ENCODE peak calls at places on chromosome 20, in four cellular contexts. Q is nephron progenitor cell, K is upper lobe of right lung, W is tibial nerve. L is an unnamed sample.

GRCh38 chr20:54557836-54558590 is 82.6 kb downstream of the DOK5 start:
- DNase-seq in Q (no peak), K (no peak), W (no peak), L (no peak)

GRCh38 chr20:2234788-2235187 is 61.0 kb upstream of the TGM3 start:
- DNase-seq in Q (peak), K (no peak), W (no peak), L (no peak)

GRCh38 chr20:32984631-32985354 is 19.4 kb downstream of the SUN5 start:
- DNase-seq in Q (no peak), K (no peak), W (no peak), L (no peak)

GRCh38 chr20:32762754-32763201 is 593 bp downstream of the DNMT3B start:
- DNase-seq in Q (peak), K (no peak), W (no peak), L (peak)

GRCh38 chr20:64236137-64237088 is 19.1 kb upstream of the PCMTD2 start:
- DNase-seq in Q (no peak), K (peak), W (no peak), L (no peak)

GRCh38 chr20:40607927-40608326 is 81.1 kb downstream of the MAFB start:
- DNase-seq in Q (no peak), K (no peak), W (no peak), L (no peak)

GRCh38 chr20:33796263-33796906 is 14.8 kb upstream of the CHMP4B start:
- DNase-seq in Q (no peak), K (peak), W (no peak), L (no peak)

GRCh38 chr20:61629361-61630239 is 377.5 kb downstream of the CDH4 start:
- DNase-seq in Q (no peak), K (no peak), W (no peak), L (no peak)

GRCh38 chr20:35619196-35620095 is 3.8 kb downstream of the SPAG4 start:
- DNase-seq in Q (peak), K (peak), W (peak), L (peak)

GRCh38 chr20:32510601-32511357 is 74.4 kb downstream of the NOL4L start:
- DNase-seq in Q (peak), K (no peak), W (no peak), L (peak)

GRCh38 chr20:63029358-63030121 is 22.8 kb upstream of the BHLHE23 start:
- DNase-seq in Q (peak), K (no peak), W (no peak), L (peak)

GRCh38 chr20:2946988-2947961 is 74.0 kb downstream of the PTPRA start:
- DNase-seq in Q (no peak), K (no peak), W (peak), L (no peak)

DNA sequence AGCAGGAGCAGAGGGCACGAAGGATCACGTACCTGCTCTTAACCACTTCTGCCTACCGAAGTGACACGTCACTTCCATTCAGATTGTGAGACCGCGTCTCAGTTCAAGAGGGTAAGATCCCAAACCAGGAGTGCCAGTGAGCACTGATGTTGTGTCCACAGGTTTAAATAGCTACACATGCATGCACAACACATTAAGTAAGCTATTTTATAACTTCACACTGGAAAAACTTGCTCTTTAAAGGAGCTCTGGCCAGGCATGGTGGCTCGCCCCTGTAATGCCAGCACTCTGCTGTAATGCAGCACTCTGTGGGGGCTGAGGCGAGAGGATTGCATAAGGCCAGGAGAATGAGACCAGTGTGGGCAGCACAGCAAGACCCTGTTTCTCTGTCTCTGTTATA is 21.1 kb downstream of the ABHD12 start:
- DNase-seq in Q (no peak), K (no peak), W (no peak), L (no peak)
- TF ChIP-seq CTCF in Q (no peak), K (no peak), W (no peak), L (no peak)

GRCh38 chr20:4956200-4956810 is 45.0 kb downstream of the SLC23A2 start:
- DNase-seq in Q (no peak), K (no peak), W (no peak), L (peak)
- TF ChIP-seq CTCF in Q (peak), K (peak), W (peak), L (peak)

GRCh38 chr20:10179574-10180298 is 38.9 kb upstream of the SNAP25 start:
- DNase-seq in Q (peak), K (no peak), W (no peak), L (no peak)
- TF ChIP-seq CTCF in Q (peak), K (peak), W (no peak), L (peak)

GRCh38 chr20:14761903-14762302 is 424.5 kb upstream of the FLRT3 start:
- DNase-seq in Q (no peak), K (no peak), W (no peak), L (no peak)
- TF ChIP-seq CTCF in Q (no peak), K (no peak), W (no peak), L (no peak)

GRCh38 chr20:58213112-58213511 is 15.3 kb downstream of the ANKRD60 start:
- DNase-seq in Q (no peak), K (no peak), W (no peak), L (no peak)
- TF ChIP-seq CTCF in Q (no peak), K (no peak), W (peak), L (no peak)

DNA sequence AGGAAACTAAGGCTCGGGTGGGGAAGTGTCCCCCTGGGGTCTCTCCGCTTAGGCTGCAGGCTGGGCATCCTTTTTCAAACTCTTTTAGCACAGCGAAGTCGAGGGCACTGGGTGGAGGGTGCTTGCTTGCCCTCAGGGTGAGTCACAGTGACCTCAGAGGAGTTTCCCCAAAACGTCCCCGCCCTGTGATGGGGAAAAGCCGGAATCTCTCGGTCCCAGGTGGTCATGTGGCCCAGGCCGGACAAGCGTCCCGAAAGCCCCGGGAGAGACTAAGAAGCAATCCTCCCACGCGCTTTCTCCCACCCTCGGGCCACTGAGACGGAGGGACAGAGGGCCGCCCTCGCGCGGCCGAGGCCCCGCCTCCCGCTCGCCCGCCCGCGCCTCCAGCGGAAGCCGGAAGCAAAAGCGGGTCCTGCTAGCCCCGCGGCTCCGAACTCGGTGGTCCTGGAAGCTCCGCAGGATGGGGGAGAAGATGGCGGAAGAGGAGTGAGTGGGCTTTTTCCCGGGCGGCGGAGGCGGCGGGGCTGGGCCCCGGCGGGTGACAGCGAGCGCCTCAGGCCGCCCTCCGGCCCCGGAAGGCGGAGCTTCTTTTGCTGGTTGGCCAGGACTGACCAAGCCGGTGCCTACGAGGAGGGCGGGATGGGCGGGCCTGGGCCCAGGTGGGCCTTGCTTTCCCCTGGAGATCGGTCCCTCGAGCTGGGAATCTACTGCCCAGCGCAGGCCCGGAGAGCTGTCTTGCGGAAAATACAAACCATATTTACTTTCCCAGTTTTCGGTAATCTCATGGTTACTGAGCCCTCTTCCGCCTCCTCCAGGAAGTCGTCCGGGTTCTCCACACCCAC is at the start of gene SLC9A8:
- DNase-seq in Q (peak), K (peak), W (peak), L (peak)
- TF ChIP-seq CTCF in Q (peak), K (peak), W (peak), L (no peak)

L was measured in GM20000.